ENCODE peak calls at places on chromosomes 7 and 10, in four cellular contexts. One of them, this sample, is unnamed.
A peak's percentile ranks its signal among the peaks of the same experiment; 100 is the strongest.

GRCh38 chr10:116138897-116139296 is 134.1 kb downstream of the GFRA1 start:
- DNase-seq in retina: no peak
- DNase-seq in GDM1: no peak
- DNase-seq in DMS153: peak; percentile 70
- DNase-seq in this sample: no peak

GRCh38 chr7:139034855-139035587 is 821 bp downstream of the ZC3HAV1L start:
- DNase-seq in GDM1: no peak
- DNase-seq in retina: peak; percentile 67
- DNase-seq in DMS153: no peak
- DNase-seq in this sample: no peak

GRCh38 chr7:149595541-149595940 is 97.9 kb upstream of the ZNF746 start:
- DNase-seq in retina: no peak
- DNase-seq in GDM1: no peak
- DNase-seq in DMS153: no peak
- DNase-seq in this sample: no peak

GRCh38 chr7:1323178-1324027 is 90.7 kb downstream of the UNCX start:
- DNase-seq in DMS153: no peak
- DNase-seq in GDM1: no peak
- DNase-seq in retina: peak; percentile 83
- DNase-seq in this sample: no peak

GRCh38 chr7:815284-816216 is 16.7 kb upstream of the SUN1 start:
- DNase-seq in DMS153: peak; percentile 37
- DNase-seq in retina: peak; percentile 77
- DNase-seq in GDM1: no peak
- DNase-seq in this sample: no peak

GRCh38 chr7:120014920-120015465 is 258.0 kb upstream of the KCND2 start:
- DNase-seq in GDM1: no peak
- DNase-seq in DMS153: no peak
- DNase-seq in retina: no peak
- DNase-seq in this sample: no peak

GRCh38 chr7:41889040-41889439 is 186.2 kb upstream of the INHBA start:
- DNase-seq in GDM1: no peak
- DNase-seq in DMS153: no peak
- DNase-seq in retina: no peak
- DNase-seq in this sample: no peak

GRCh38 chr7:136405931-136406777 is 429.0 kb upstream of the MTPN start:
- DNase-seq in DMS153: peak; percentile 19
- DNase-seq in retina: peak; percentile 74
- DNase-seq in GDM1: no peak
- DNase-seq in this sample: peak; percentile 12

GRCh38 chr10:4812952-4813351 is 13.1 kb upstream of the AKR1E2 start:
- DNase-seq in retina: no peak
- DNase-seq in GDM1: no peak
- DNase-seq in DMS153: no peak
- DNase-seq in this sample: peak; percentile 55

GRCh38 chr10:49844775-49845561 is 82.8 kb upstream of the OGDHL start:
- DNase-seq in DMS153: no peak
- DNase-seq in retina: no peak
- DNase-seq in GDM1: no peak
- DNase-seq in this sample: no peak

GRCh38 chr10:119404719-119405504 is 137.6 kb downstream of the RGS10 start:
- DNase-seq in retina: no peak
- DNase-seq in GDM1: no peak
- DNase-seq in DMS153: no peak
- DNase-seq in this sample: no peak

GRCh38 chr7:81662531-81662930 is 107.3 kb downstream of the HGF start:
- DNase-seq in retina: no peak
- DNase-seq in GDM1: no peak
- DNase-seq in DMS153: no peak
- DNase-seq in this sample: no peak

GRCh38 chr10:43192824-43193223 is 54.6 kb downstream of the CSGALNACT2 start:
- DNase-seq in GDM1: no peak
- DNase-seq in DMS153: no peak
- DNase-seq in retina: no peak
- DNase-seq in this sample: no peak

GRCh38 chr7:79317728-79318127 is 135.7 kb downstream of the MAGI2 start:
- DNase-seq in DMS153: no peak
- DNase-seq in GDM1: no peak
- DNase-seq in retina: no peak
- DNase-seq in this sample: peak; percentile 66

GRCh38 chr10:4918236-4918635 is 45.0 kb upstream of the AKR1C1 start:
- DNase-seq in retina: no peak
- DNase-seq in DMS153: peak; percentile 5
- DNase-seq in GDM1: no peak
- DNase-seq in this sample: no peak

GRCh38 chr7:121322460-121322859 is 6.3 kb upstream of the WNT16 start:
- DNase-seq in GDM1: no peak
- DNase-seq in retina: no peak
- DNase-seq in DMS153: no peak
- DNase-seq in this sample: no peak

GRCh38 chr10:11388996-11389395 is 222.5 kb downstream of the USP6NL start:
- DNase-seq in retina: no peak
- DNase-seq in GDM1: no peak
- DNase-seq in DMS153: no peak
- DNase-seq in this sample: no peak

GRCh38 chr7:143120696-143121405 is 11.0 kb upstream of the PIP start:
- DNase-seq in GDM1: no peak
- DNase-seq in retina: no peak
- DNase-seq in DMS153: no peak
- DNase-seq in this sample: no peak

GRCh38 chr7:142528608-142529408 is 220.5 kb upstream of the PRSS1 start:
- DNase-seq in retina: no peak
- DNase-seq in GDM1: no peak
- DNase-seq in DMS153: no peak
- DNase-seq in this sample: no peak

GRCh38 chr7:45085619-45086200 is 3.1 kb downstream of the NACAD start:
- DNase-seq in GDM1: no peak
- DNase-seq in retina: no peak
- DNase-seq in DMS153: no peak
- DNase-seq in this sample: no peak

GRCh38 chr10:100122780-100123179 is 41.1 kb upstream of the CPN1 start:
- DNase-seq in GDM1: no peak
- DNase-seq in retina: no peak
- DNase-seq in DMS153: no peak
- DNase-seq in this sample: no peak

GRCh38 chr7:97857544-97857943 is 14.7 kb downstream of the ASNS start:
- DNase-seq in DMS153: no peak
- DNase-seq in GDM1: no peak
- DNase-seq in retina: no peak
- DNase-seq in this sample: no peak

GRCh38 chr7:52696183-52696582 is 339.2 kb upstream of the POM121L12 start:
- DNase-seq in DMS153: no peak
- DNase-seq in retina: peak; percentile 28
- DNase-seq in GDM1: no peak
- DNase-seq in this sample: no peak

GRCh38 chr7:138941545-138941944 is 39.6 kb downstream of the KIAA1549 start:
- DNase-seq in GDM1: no peak
- DNase-seq in DMS153: no peak
- DNase-seq in retina: no peak
- DNase-seq in this sample: no peak

GRCh38 chr7:134478707-134479106 is 19.8 kb upstream of the AKR1B1 start:
- DNase-seq in GDM1: no peak
- DNase-seq in DMS153: no peak
- DNase-seq in retina: no peak
- DNase-seq in this sample: no peak

GRCh38 chr7:15916666-15917388 is 230.3 kb upstream of the MEOX2 start:
- DNase-seq in retina: no peak
- DNase-seq in GDM1: no peak
- DNase-seq in DMS153: no peak
- DNase-seq in this sample: no peak